ENCODE peak calls at places on chromosomes 2 and 18, in four cellular contexts. One of them, this sample, is unnamed.

GRCh38 chr2:146661494-146662096 is 1183.2 kb upstream of the ACVR2A start:
- DNase-seq in brain microvascular endothelial cell: no peak
- DNase-seq in vagina: no peak
- DNase-seq in heart left ventricle: no peak
- DNase-seq in this sample: no peak

GRCh38 chr2:36322108-36322507 is 33.5 kb upstream of the CRIM1 start:
- DNase-seq in brain microvascular endothelial cell: peak
- DNase-seq in heart left ventricle: no peak
- DNase-seq in vagina: no peak
- DNase-seq in this sample: no peak

GRCh38 chr2:102070058-102070642 is 72.4 kb upstream of the IL1R1 start:
- DNase-seq in heart left ventricle: peak
- DNase-seq in vagina: no peak
- DNase-seq in brain microvascular endothelial cell: peak
- DNase-seq in this sample: no peak

GRCh38 chr2:200305797-200306718 is at the start of gene SPATS2L:
- DNase-seq in vagina: no peak
- DNase-seq in brain microvascular endothelial cell: peak
- DNase-seq in heart left ventricle: peak
- DNase-seq in this sample: no peak

GRCh38 chr2:187994464-187995331 is 297.0 kb upstream of the GULP1 start:
- DNase-seq in brain microvascular endothelial cell: peak
- DNase-seq in heart left ventricle: no peak
- DNase-seq in vagina: no peak
- DNase-seq in this sample: no peak

GRCh38 chr2:232489516-232490220 is 2.0 kb upstream of the ECEL1 start:
- DNase-seq in brain microvascular endothelial cell: no peak
- DNase-seq in vagina: no peak
- DNase-seq in heart left ventricle: no peak
- DNase-seq in this sample: no peak

GRCh38 chr2:211347328-211347727 is 790.9 kb downstream of the CPS1 start:
- DNase-seq in heart left ventricle: no peak
- DNase-seq in brain microvascular endothelial cell: no peak
- DNase-seq in vagina: no peak
- DNase-seq in this sample: no peak

GRCh38 chr2:207624170-207625013 is 802 bp downstream of the METTL21A start:
- DNase-seq in vagina: no peak
- DNase-seq in brain microvascular endothelial cell: peak
- DNase-seq in heart left ventricle: peak
- DNase-seq in this sample: no peak

GRCh38 chr2:226483143-226483542 is 316.5 kb downstream of the IRS1 start:
- DNase-seq in vagina: no peak
- DNase-seq in heart left ventricle: no peak
- DNase-seq in brain microvascular endothelial cell: no peak
- DNase-seq in this sample: no peak

GRCh38 chr2:88196490-88197087 is 26.4 kb downstream of the THNSL2 start:
- DNase-seq in brain microvascular endothelial cell: no peak
- DNase-seq in vagina: no peak
- DNase-seq in heart left ventricle: no peak
- DNase-seq in this sample: no peak

GRCh38 chr18:38576915-38577314 is 1011.3 kb upstream of the CELF4 start:
- DNase-seq in brain microvascular endothelial cell: no peak
- DNase-seq in heart left ventricle: no peak
- DNase-seq in vagina: no peak
- DNase-seq in this sample: no peak

GRCh38 chr2:222915092-222915957 is 54.5 kb downstream of the ACSL3 start:
- DNase-seq in brain microvascular endothelial cell: no peak
- DNase-seq in vagina: no peak
- DNase-seq in heart left ventricle: no peak
- DNase-seq in this sample: no peak

GRCh38 chr2:45696708-45697107 is 45.2 kb downstream of the PRKCE start:
- DNase-seq in heart left ventricle: no peak
- DNase-seq in vagina: no peak
- DNase-seq in brain microvascular endothelial cell: no peak
- DNase-seq in this sample: no peak

GRCh38 chr18:13216092-13216582 is 2.4 kb upstream of the LDLRAD4 start:
- DNase-seq in brain microvascular endothelial cell: peak
- DNase-seq in vagina: peak
- DNase-seq in heart left ventricle: peak
- DNase-seq in this sample: peak

GRCh38 chr18:23718731-23719130 is 29.5 kb downstream of the LAMA3 start:
- DNase-seq in brain microvascular endothelial cell: no peak
- DNase-seq in vagina: no peak
- DNase-seq in heart left ventricle: no peak
- DNase-seq in this sample: no peak

GRCh38 chr2:222313816-222314215 is 15.0 kb upstream of the PAX3 start:
- DNase-seq in brain microvascular endothelial cell: no peak
- DNase-seq in heart left ventricle: no peak
- DNase-seq in vagina: no peak
- DNase-seq in this sample: no peak

GRCh38 chr2:190458352-190459107 is 50.4 kb downstream of the MFSD6 start:
- DNase-seq in brain microvascular endothelial cell: no peak
- DNase-seq in heart left ventricle: no peak
- DNase-seq in vagina: no peak
- DNase-seq in this sample: no peak

GRCh38 chr2:81658227-81658626 is 1353.7 kb upstream of the LRRTM1 start:
- DNase-seq in heart left ventricle: no peak
- DNase-seq in vagina: no peak
- DNase-seq in brain microvascular endothelial cell: no peak
- DNase-seq in this sample: no peak

GRCh38 chr2:21310493-21310892 is 186.7 kb downstream of the TDRD15 start:
- DNase-seq in vagina: no peak
- DNase-seq in brain microvascular endothelial cell: no peak
- DNase-seq in heart left ventricle: no peak
- DNase-seq in this sample: no peak

GRCh38 chr2:96879545-96880040 is 9.7 kb upstream of the SEMA4C start:
- DNase-seq in brain microvascular endothelial cell: no peak
- DNase-seq in heart left ventricle: no peak
- DNase-seq in vagina: no peak
- DNase-seq in this sample: no peak

GRCh38 chr2:24492283-24493272 is 1.5 kb downstream of the NCOA1 start:
- DNase-seq in brain microvascular endothelial cell: no peak
- DNase-seq in vagina: no peak
- DNase-seq in heart left ventricle: peak
- DNase-seq in this sample: no peak

GRCh38 chr2:233422050-233422639 is 67.9 kb downstream of the DGKD start:
- DNase-seq in vagina: no peak
- DNase-seq in heart left ventricle: no peak
- DNase-seq in brain microvascular endothelial cell: no peak
- DNase-seq in this sample: no peak

GRCh38 chr2:241798081-241798630 is 10.8 kb upstream of the NEU4 start:
- DNase-seq in heart left ventricle: no peak
- DNase-seq in vagina: peak
- DNase-seq in brain microvascular endothelial cell: no peak
- DNase-seq in this sample: no peak

GRCh38 chr2:232894746-232895145 is 24.7 kb downstream of the SNORC start:
- DNase-seq in vagina: no peak
- DNase-seq in brain microvascular endothelial cell: no peak
- DNase-seq in heart left ventricle: no peak
- DNase-seq in this sample: no peak

GRCh38 chr2:238434846-238435751 is 8.4 kb downstream of the ASB1 start:
- DNase-seq in heart left ventricle: no peak
- DNase-seq in vagina: no peak
- DNase-seq in brain microvascular endothelial cell: peak
- DNase-seq in this sample: no peak

GRCh38 chr2:27212626-27213471 is 781 bp upstream of the SLC5A6 start:
- DNase-seq in vagina: no peak
- DNase-seq in heart left ventricle: no peak
- DNase-seq in brain microvascular endothelial cell: peak
- DNase-seq in this sample: no peak

GRCh38 chr2:67002618-67003371 is 394.3 kb upstream of the ETAA1 start:
- DNase-seq in heart left ventricle: no peak
- DNase-seq in brain microvascular endothelial cell: no peak
- DNase-seq in vagina: no peak
- DNase-seq in this sample: no peak
- TF ChIP-seq CTCF in heart left ventricle: no peak
- TF ChIP-seq CTCF in brain microvascular endothelial cell: peak
- TF ChIP-seq CTCF in vagina: no peak
- TF ChIP-seq CTCF in this sample: no peak

GRCh38 chr2:32212293-32212692 is 46.6 kb downstream of the SLC30A6 start:
- DNase-seq in heart left ventricle: no peak
- DNase-seq in brain microvascular endothelial cell: no peak
- DNase-seq in vagina: no peak
- DNase-seq in this sample: no peak

GRCh38 chr2:32210767-32211408 is 45.2 kb downstream of the SLC30A6 start:
- DNase-seq in heart left ventricle: no peak
- DNase-seq in brain microvascular endothelial cell: no peak
- DNase-seq in vagina: no peak
- DNase-seq in this sample: no peak
- TF ChIP-seq CTCF in heart left ventricle: no peak
- TF ChIP-seq CTCF in brain microvascular endothelial cell: no peak
- TF ChIP-seq CTCF in vagina: no peak
- TF ChIP-seq CTCF in this sample: no peak

GRCh38 chr2:120539421-120539936 is 193.5 kb downstream of the INHBB start:
- DNase-seq in vagina: no peak
- DNase-seq in brain microvascular endothelial cell: no peak
- DNase-seq in heart left ventricle: no peak
- DNase-seq in this sample: no peak

GRCh38 chr2:120540719-120541552 is 194.7 kb upstream of the GLI2 start:
- DNase-seq in vagina: no peak
- DNase-seq in brain microvascular endothelial cell: no peak
- DNase-seq in heart left ventricle: no peak
- DNase-seq in this sample: no peak

GRCh38 chr2:120539937-120540718 is 194.2 kb downstream of the INHBB start:
- DNase-seq in brain microvascular endothelial cell: peak
- DNase-seq in heart left ventricle: peak
- DNase-seq in vagina: no peak
- DNase-seq in this sample: peak

GRCh38 chr2:120541553-120541932 is 194.1 kb upstream of the GLI2 start:
- DNase-seq in vagina: no peak
- DNase-seq in brain microvascular endothelial cell: no peak
- DNase-seq in heart left ventricle: no peak
- DNase-seq in this sample: no peak

DNA sequence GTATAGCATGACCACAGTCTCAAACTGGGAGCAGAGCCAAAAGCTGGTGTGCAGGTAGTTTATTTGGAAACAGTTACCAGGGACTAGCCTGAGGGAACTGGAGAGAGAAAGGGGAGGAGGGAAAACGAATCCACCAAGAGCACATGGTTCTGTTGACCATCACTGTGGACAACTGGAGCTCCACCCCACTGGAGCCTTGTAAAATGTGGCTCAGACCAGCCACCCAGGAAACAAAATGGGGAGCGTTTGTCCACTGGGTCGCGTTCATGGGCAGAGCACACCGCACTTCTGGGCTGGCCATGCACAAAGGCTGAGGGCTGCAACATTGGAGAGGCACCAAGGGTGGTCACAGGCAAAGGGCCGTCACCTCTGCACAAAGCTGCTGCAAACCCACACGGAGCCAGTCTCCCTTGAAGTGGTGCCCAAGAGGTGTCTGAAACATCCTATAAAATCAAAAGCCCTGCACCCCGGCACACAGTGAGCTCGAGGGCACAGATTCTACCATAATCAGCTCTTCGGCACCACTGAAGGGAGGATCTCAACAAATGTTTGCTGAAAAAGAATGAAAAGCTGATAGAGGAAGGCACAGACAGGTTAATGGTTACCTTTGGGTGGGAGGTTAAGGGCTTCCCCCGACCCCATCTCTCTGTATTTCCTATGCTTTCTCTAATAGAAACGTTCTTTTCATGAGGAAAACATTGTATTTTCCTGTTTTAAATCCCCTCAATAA is 192.9 kb downstream of the INHBB start:
- DNase-seq in vagina: no peak
- DNase-seq in heart left ventricle: no peak
- DNase-seq in brain microvascular endothelial cell: no peak
- DNase-seq in this sample: no peak
- TF ChIP-seq CTCF in vagina: no peak
- TF ChIP-seq CTCF in heart left ventricle: no peak
- TF ChIP-seq CTCF in brain microvascular endothelial cell: no peak
- TF ChIP-seq CTCF in this sample: no peak

DNA sequence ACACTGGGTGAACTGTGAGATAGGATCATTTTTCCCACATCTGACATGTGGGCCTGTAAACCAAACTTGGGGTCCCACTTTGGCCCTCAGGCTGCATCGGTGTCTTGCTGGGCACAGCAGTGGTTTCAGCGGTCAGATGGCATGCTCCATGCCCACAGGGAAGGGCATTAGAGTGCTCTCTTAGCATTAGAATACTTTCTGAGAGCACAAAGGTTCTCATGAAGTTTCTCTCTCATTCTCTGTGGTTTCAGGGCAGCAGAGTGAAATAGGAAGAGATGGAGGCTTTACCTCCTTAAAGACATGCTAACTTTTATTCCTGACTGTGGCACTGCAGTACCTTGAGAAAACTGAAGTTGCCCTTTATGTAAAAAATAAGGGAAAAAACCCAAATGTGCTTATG is 36.6 kb upstream of the GATA6 start:
- DNase-seq in heart left ventricle: no peak
- DNase-seq in vagina: no peak
- DNase-seq in brain microvascular endothelial cell: no peak
- DNase-seq in this sample: no peak
- TF ChIP-seq CTCF in heart left ventricle: no peak
- TF ChIP-seq CTCF in vagina: no peak
- TF ChIP-seq CTCF in brain microvascular endothelial cell: no peak
- TF ChIP-seq CTCF in this sample: no peak

This sample was measured in AG04449.